ENCODE peak calls at places on chromosomes 1 and 21, in six cellular contexts. One of them, this sample, is unnamed.

GRCh38 chr1:11187458-11187857 is 1.7 kb upstream of the ANGPTL7 start:
- DNase-seq in K562: no peak
- DNase-seq in SK-N-SH: no peak
- DNase-seq in GM23248: no peak
- DNase-seq in PC-9: no peak
- DNase-seq in mammary epithelial cell: no peak
- DNase-seq in this sample: no peak

GRCh38 chr1:100213141-100213540 is 35.1 kb upstream of the LRRC39 start:
- DNase-seq in K562: no peak
- DNase-seq in SK-N-SH: no peak
- DNase-seq in GM23248: no peak
- DNase-seq in PC-9: no peak
- DNase-seq in mammary epithelial cell: no peak
- DNase-seq in this sample: no peak

GRCh38 chr1:14113841-14114567 is 414.0 kb downstream of the PRDM2 start:
- DNase-seq in K562: peak; percentile 38
- DNase-seq in SK-N-SH: peak; percentile 51
- DNase-seq in GM23248: peak; percentile 79
- DNase-seq in PC-9: peak; percentile 1
- DNase-seq in mammary epithelial cell: peak; percentile 52
- DNase-seq in this sample: peak; percentile 89

GRCh38 chr21:15057290-15057689 is 7.5 kb downstream of the NRIP1 start:
- DNase-seq in K562: no peak
- DNase-seq in SK-N-SH: no peak
- DNase-seq in GM23248: no peak
- DNase-seq in PC-9: no peak
- DNase-seq in mammary epithelial cell: no peak
- DNase-seq in this sample: no peak

GRCh38 chr1:62800825-62801306 is 16.9 kb downstream of the ATG4C start:
- DNase-seq in K562: no peak
- DNase-seq in SK-N-SH: no peak
- DNase-seq in GM23248: peak; percentile 1
- DNase-seq in PC-9: no peak
- DNase-seq in mammary epithelial cell: no peak
- DNase-seq in this sample: no peak

GRCh38 chr1:24913616-24914225 is 16.4 kb downstream of the RUNX3 start:
- DNase-seq in K562: no peak
- DNase-seq in SK-N-SH: no peak
- DNase-seq in GM23248: no peak
- DNase-seq in PC-9: no peak
- DNase-seq in mammary epithelial cell: no peak
- DNase-seq in this sample: no peak

GRCh38 chr1:239879321-239880170 is 212.1 kb upstream of the FMN2 start:
- DNase-seq in K562: no peak
- DNase-seq in SK-N-SH: peak; percentile 75
- DNase-seq in GM23248: no peak
- DNase-seq in PC-9: peak; percentile 59
- DNase-seq in mammary epithelial cell: no peak
- DNase-seq in this sample: no peak

GRCh38 chr1:37481289-37482003 is 7.1 kb downstream of the ZC3H12A start:
- DNase-seq in K562: no peak
- DNase-seq in SK-N-SH: no peak
- DNase-seq in GM23248: peak; percentile 24
- DNase-seq in PC-9: no peak
- DNase-seq in mammary epithelial cell: no peak
- DNase-seq in this sample: peak; percentile 37

GRCh38 chr1:8597455-8597854 is 220.0 kb downstream of the RERE start:
- DNase-seq in K562: no peak
- DNase-seq in SK-N-SH: peak; percentile 24
- DNase-seq in GM23248: peak; percentile 61
- DNase-seq in PC-9: no peak
- DNase-seq in mammary epithelial cell: no peak
- DNase-seq in this sample: no peak

GRCh38 chr1:217896490-217896889 is 265.3 kb downstream of the SPATA17 start:
- DNase-seq in K562: no peak
- DNase-seq in SK-N-SH: no peak
- DNase-seq in GM23248: peak; percentile 29
- DNase-seq in PC-9: no peak
- DNase-seq in mammary epithelial cell: peak; percentile 5
- DNase-seq in this sample: no peak

GRCh38 chr1:92016720-92017316 is 13.0 kb upstream of the EPHX4 start:
- DNase-seq in K562: no peak
- DNase-seq in SK-N-SH: no peak
- DNase-seq in GM23248: no peak
- DNase-seq in PC-9: no peak
- DNase-seq in mammary epithelial cell: no peak
- DNase-seq in this sample: no peak

GRCh38 chr1:92859400-92860039 is 27.7 kb downstream of the RPL5 start:
- DNase-seq in K562: no peak
- DNase-seq in SK-N-SH: no peak
- DNase-seq in GM23248: no peak
- DNase-seq in PC-9: no peak
- DNase-seq in mammary epithelial cell: no peak
- DNase-seq in this sample: no peak

GRCh38 chr21:46024983-46025860 is 43.7 kb downstream of the COL6A1 start:
- DNase-seq in K562: no peak
- DNase-seq in SK-N-SH: no peak
- DNase-seq in GM23248: peak; percentile 54
- DNase-seq in PC-9: no peak
- DNase-seq in mammary epithelial cell: peak; percentile 19
- DNase-seq in this sample: peak; percentile 83

GRCh38 chr1:10823000-10823401 is 26.6 kb upstream of the CASZ1 start:
- DNase-seq in K562: no peak
- DNase-seq in SK-N-SH: no peak
- DNase-seq in GM23248: no peak
- DNase-seq in PC-9: no peak
- DNase-seq in mammary epithelial cell: no peak
- DNase-seq in this sample: peak; percentile 73

GRCh38 chr1:7535934-7536878 is 234.9 kb upstream of the VAMP3 start:
- DNase-seq in K562: no peak
- DNase-seq in SK-N-SH: no peak
- DNase-seq in GM23248: no peak
- DNase-seq in PC-9: no peak
- DNase-seq in mammary epithelial cell: no peak
- DNase-seq in this sample: no peak

GRCh38 chr1:74799119-74799518 is 66.2 kb downstream of the TYW3 start:
- DNase-seq in K562: no peak
- DNase-seq in SK-N-SH: no peak
- DNase-seq in GM23248: no peak
- DNase-seq in PC-9: no peak
- DNase-seq in mammary epithelial cell: no peak
- DNase-seq in this sample: no peak

GRCh38 chr1:110189181-110189580 is 20.9 kb upstream of the KCNC4 start:
- DNase-seq in K562: no peak
- DNase-seq in SK-N-SH: no peak
- DNase-seq in GM23248: no peak
- DNase-seq in PC-9: no peak
- DNase-seq in mammary epithelial cell: no peak
- DNase-seq in this sample: peak; percentile 80

GRCh38 chr1:112673589-112674439 is 645 bp upstream of the MOV10 start:
- DNase-seq in K562: peak; percentile 50
- DNase-seq in SK-N-SH: peak; percentile 47
- DNase-seq in GM23248: peak; percentile 82
- DNase-seq in PC-9: no peak
- DNase-seq in mammary epithelial cell: peak; percentile 47
- DNase-seq in this sample: no peak

GRCh38 chr1:13707211-13707610 is 7.2 kb downstream of the PRDM2 start:
- DNase-seq in K562: no peak
- DNase-seq in SK-N-SH: no peak
- DNase-seq in GM23248: peak; percentile 77
- DNase-seq in PC-9: no peak
- DNase-seq in mammary epithelial cell: no peak
- DNase-seq in this sample: no peak

GRCh38 chr21:28832013-28832714 is 160.5 kb downstream of the LTN1 start:
- DNase-seq in K562: no peak
- DNase-seq in SK-N-SH: no peak
- DNase-seq in GM23248: peak; percentile 37
- DNase-seq in PC-9: peak; percentile 13
- DNase-seq in mammary epithelial cell: peak; percentile 89
- DNase-seq in this sample: peak; percentile 9

GRCh38 chr1:33099290-33100118 is 18.6 kb downstream of the AZIN2 start:
- DNase-seq in K562: no peak
- DNase-seq in SK-N-SH: no peak
- DNase-seq in GM23248: peak; percentile 100
- DNase-seq in PC-9: peak; percentile 95
- DNase-seq in mammary epithelial cell: peak; percentile 100
- DNase-seq in this sample: peak; percentile 95

GRCh38 chr1:116306837-116307442 is 66.1 kb upstream of the ATP1A1 start:
- DNase-seq in K562: no peak
- DNase-seq in SK-N-SH: no peak
- DNase-seq in GM23248: no peak
- DNase-seq in PC-9: no peak
- DNase-seq in mammary epithelial cell: no peak
- DNase-seq in this sample: peak; percentile 50

GRCh38 chr1:116313776-116314175 is 59.3 kb upstream of the ATP1A1 start:
- DNase-seq in K562: no peak
- DNase-seq in SK-N-SH: no peak
- DNase-seq in GM23248: no peak
- DNase-seq in PC-9: no peak
- DNase-seq in mammary epithelial cell: no peak
- DNase-seq in this sample: no peak

GRCh38 chr1:116311756-116312691 is 61.0 kb upstream of the ATP1A1 start:
- DNase-seq in K562: no peak
- DNase-seq in SK-N-SH: no peak
- DNase-seq in GM23248: no peak
- DNase-seq in PC-9: peak; percentile 65
- DNase-seq in mammary epithelial cell: no peak
- DNase-seq in this sample: no peak

GRCh38 chr1:116309090-116309870 is 63.8 kb upstream of the ATP1A1 start:
- DNase-seq in K562: no peak
- DNase-seq in SK-N-SH: no peak
- DNase-seq in GM23248: no peak
- DNase-seq in PC-9: no peak
- DNase-seq in mammary epithelial cell: peak; percentile 61
- DNase-seq in this sample: no peak

DNA sequence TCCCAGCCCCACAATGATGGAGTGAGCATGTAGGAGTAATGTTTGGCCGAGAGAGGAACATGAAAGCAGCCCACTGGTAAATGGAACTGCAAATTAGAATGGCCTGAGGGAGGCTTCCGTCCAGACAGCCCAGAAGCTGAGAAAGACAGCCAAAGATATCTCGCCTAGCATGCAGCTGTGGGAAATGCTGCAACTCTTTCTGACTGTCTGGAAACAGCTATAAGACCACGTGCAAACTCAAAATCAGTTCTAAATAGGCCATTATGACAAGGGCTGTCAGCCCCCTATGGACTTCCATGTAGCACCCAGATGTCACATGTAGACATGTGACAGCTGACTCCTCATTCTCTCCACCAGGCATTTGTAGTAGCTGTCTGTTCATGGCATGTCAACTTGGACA is 62.9 kb upstream of the ATP1A1 start:
- DNase-seq in K562: no peak
- DNase-seq in SK-N-SH: peak; percentile 19
- DNase-seq in GM23248: no peak
- DNase-seq in PC-9: no peak
- DNase-seq in mammary epithelial cell: no peak
- DNase-seq in this sample: no peak
- H2AFZ ChIP-seq in K562: no peak overlapping the region
- H2AFZ ChIP-seq in SK-N-SH: no peak overlapping the region
- H2AFZ ChIP-seq in GM23248: no peak overlapping the region
- H2AFZ ChIP-seq in PC-9: no peak overlapping the region
- H2AFZ ChIP-seq in mammary epithelial cell: no peak overlapping the region
- H2AFZ ChIP-seq in this sample: no peak overlapping the region

DNA sequence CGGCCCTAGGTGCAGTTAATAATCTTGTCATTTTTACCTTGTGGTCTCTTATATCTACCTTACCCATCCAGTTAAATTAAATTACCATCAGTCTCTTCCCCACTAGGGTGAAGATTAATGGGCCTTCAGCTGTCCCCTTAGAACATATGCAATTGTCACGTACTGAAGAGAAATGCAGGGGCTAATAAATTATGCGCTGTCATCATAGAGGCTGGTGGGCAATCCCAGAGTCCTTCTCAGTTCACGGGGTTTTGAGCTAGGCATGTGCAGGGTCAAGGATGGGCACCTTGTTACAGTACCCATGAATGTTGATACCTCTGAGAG is 35.8 kb downstream of the HLX start:
- DNase-seq in K562: no peak
- DNase-seq in SK-N-SH: no peak
- DNase-seq in GM23248: no peak
- DNase-seq in PC-9: no peak
- DNase-seq in mammary epithelial cell: no peak
- DNase-seq in this sample: no peak
- H2AFZ ChIP-seq in K562: no peak overlapping the region
- H2AFZ ChIP-seq in SK-N-SH: no peak overlapping the region
- H2AFZ ChIP-seq in GM23248: no peak overlapping the region
- H2AFZ ChIP-seq in PC-9: no peak overlapping the region
- H2AFZ ChIP-seq in mammary epithelial cell: no peak overlapping the region
- H2AFZ ChIP-seq in this sample: no peak overlapping the region

GRCh38 chr1:114355240-114355639 is 155.8 kb downstream of the TRIM33 start:
- DNase-seq in K562: no peak
- DNase-seq in SK-N-SH: no peak
- DNase-seq in GM23248: no peak
- DNase-seq in PC-9: no peak
- DNase-seq in mammary epithelial cell: no peak
- DNase-seq in this sample: no peak
- H2AFZ ChIP-seq in K562: no peak overlapping the region
- H2AFZ ChIP-seq in SK-N-SH: no peak overlapping the region
- H2AFZ ChIP-seq in GM23248: no peak overlapping the region
- H2AFZ ChIP-seq in PC-9: no peak overlapping the region
- H2AFZ ChIP-seq in mammary epithelial cell: no peak overlapping the region
- H2AFZ ChIP-seq in this sample: no peak overlapping the region

DNA sequence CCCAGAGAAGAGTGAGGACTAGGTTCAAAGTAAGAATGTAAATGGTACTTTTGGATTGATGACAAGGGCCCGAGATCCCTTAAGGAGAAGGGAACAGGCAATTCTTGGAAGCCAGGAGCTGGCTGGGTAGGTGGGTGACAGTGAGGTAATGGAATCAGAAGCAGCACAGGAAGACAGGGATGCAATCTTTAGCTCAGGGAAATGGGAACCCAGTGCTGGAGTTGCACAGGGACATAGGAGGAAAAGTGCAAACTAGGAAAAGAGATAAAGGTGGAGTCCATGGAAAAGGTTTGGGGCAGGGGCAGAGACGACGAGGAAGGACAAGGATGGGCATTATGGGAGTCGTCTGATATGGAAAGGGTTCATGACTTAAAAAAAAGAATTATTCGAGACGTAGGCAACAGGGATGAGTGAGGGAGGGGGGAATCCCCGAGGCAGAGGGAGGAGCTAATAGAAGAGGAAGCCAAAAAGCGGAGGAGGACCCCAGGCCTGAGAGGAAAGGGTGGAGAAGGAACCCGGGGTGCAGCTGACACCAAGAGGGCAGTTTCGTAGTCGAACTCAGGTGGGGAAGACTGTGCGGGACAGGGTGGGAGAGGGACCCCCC is 495 bp downstream of the PI4KB start:
- DNase-seq in K562: no peak
- DNase-seq in SK-N-SH: peak; percentile 69
- DNase-seq in GM23248: peak; percentile 81
- DNase-seq in PC-9: peak; percentile 33
- DNase-seq in mammary epithelial cell: peak; percentile 52
- DNase-seq in this sample: peak; percentile 96
- H2AFZ ChIP-seq in K562: peak overlapping the region; percentile 97
- H2AFZ ChIP-seq in SK-N-SH: peak overlapping the region; percentile 76
- H2AFZ ChIP-seq in GM23248: peak overlapping the region; percentile 98
- H2AFZ ChIP-seq in PC-9: peak overlapping the region; percentile 97
- H2AFZ ChIP-seq in mammary epithelial cell: peak overlapping the region; percentile 93
- H2AFZ ChIP-seq in this sample: peak overlapping the region; percentile 1

This sample was measured in osteoblast.